ENCODE peak calls at places on chromosome 1, in seven cellular contexts. X, P, H, B, F, M and N are unnamed samples.

GRCh38 chr1:168903237-168903830 is 174.3 kb upstream of the DPT start:
- DNase-seq in B (no peak), M (no peak), F (no peak), X (no peak), H (no peak), P (no peak), N (no peak)

GRCh38 chr1:41633764-41634163 is 149.3 kb upstream of the EDN2 start:
- DNase-seq in X (no peak), H (no peak), F (no peak), B (no peak), P (no peak), M (no peak), N (no peak)

GRCh38 chr1:115530407-115530806 is 111.4 kb upstream of the VANGL1 start:
- DNase-seq in P (no peak), H (peak; percentile 37), F (no peak), X (no peak), M (no peak), B (no peak), N (peak; percentile 17)

GRCh38 chr1:177824508-177824982 is 145.3 kb downstream of the SEC16B start:
- DNase-seq in H (no peak), B (no peak), M (no peak), F (no peak), X (no peak), P (no peak), N (no peak)

GRCh38 chr1:172971241-172971640 is 79.5 kb downstream of the TNFSF18 start:
- DNase-seq in M (no peak), P (peak; percentile 33), X (no peak), H (no peak), F (no peak), B (no peak), N (no peak)

GRCh38 chr1:211951856-211952255 is 83.5 kb downstream of the INTS7 start:
- DNase-seq in P (no peak), M (no peak), F (no peak), B (no peak), X (peak; percentile 7), H (peak; percentile 36), N (no peak)

GRCh38 chr1:56123421-56123820 is 455.9 kb downstream of the PLPP3 start:
- DNase-seq in X (no peak), F (no peak), H (peak; percentile 82), P (no peak), B (no peak), M (no peak), N (no peak)

GRCh38 chr1:66403031-66403731 is 130.8 kb upstream of the SGIP1 start:
- DNase-seq in H (no peak), F (no peak), M (no peak), P (no peak), X (no peak), B (no peak), N (no peak)

GRCh38 chr1:201714542-201715276 is 114.2 kb upstream of the IPO9 start:
- DNase-seq in H (peak; percentile 99), F (peak; percentile 91), B (peak; percentile 71), X (peak; percentile 95), P (peak; percentile 57), M (no peak), N (no peak)
- H3K4me3 ChIP-seq in H (no peak overlapping the region), F (no peak overlapping the region), B (no peak overlapping the region), X (no peak overlapping the region), P (no peak overlapping the region), M (no peak overlapping the region), N (no peak overlapping the region)

DNA sequence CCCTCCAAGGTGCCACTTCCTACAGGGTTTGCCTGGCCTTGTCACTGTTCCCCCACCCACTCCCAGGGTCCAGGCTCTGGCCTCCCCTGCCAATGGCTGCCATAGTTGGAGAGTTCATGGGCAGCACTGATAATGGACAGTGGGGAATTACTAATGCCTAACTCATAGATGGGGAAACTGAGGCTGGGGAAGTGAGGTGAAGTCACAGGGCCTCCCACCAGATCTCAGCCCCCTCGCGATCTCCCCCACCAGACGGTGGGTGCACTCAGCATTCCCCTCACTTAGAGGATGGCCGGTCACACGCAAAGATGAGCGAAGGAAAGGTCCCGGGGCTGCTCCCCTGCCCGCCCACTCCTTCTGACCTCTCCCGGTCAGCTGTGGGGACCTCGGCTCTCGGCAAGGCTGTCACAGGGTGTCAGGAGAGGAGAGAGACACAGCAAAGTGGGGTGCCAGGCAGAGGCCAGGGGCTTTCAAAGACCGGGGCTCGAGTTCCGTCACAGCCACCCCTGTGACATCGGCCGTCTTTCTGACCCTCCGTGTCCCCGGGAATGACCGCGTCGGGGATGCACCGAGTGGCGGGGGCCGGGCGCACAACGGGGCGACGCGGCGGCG is 230.0 kb upstream of the TMEM51 start:
- DNase-seq in M (no peak), P (no peak), H (no peak), F (no peak), B (no peak), X (no peak), N (no peak)
- H3K4me3 ChIP-seq in M (peak overlapping the region; percentile 53), P (peak overlapping the region; percentile 52), H (peak overlapping the region; percentile 57), F (no peak overlapping the region), B (peak overlapping the region; percentile 17), X (peak overlapping the region; percentile 68), N (peak overlapping the region; percentile 28)

DNA sequence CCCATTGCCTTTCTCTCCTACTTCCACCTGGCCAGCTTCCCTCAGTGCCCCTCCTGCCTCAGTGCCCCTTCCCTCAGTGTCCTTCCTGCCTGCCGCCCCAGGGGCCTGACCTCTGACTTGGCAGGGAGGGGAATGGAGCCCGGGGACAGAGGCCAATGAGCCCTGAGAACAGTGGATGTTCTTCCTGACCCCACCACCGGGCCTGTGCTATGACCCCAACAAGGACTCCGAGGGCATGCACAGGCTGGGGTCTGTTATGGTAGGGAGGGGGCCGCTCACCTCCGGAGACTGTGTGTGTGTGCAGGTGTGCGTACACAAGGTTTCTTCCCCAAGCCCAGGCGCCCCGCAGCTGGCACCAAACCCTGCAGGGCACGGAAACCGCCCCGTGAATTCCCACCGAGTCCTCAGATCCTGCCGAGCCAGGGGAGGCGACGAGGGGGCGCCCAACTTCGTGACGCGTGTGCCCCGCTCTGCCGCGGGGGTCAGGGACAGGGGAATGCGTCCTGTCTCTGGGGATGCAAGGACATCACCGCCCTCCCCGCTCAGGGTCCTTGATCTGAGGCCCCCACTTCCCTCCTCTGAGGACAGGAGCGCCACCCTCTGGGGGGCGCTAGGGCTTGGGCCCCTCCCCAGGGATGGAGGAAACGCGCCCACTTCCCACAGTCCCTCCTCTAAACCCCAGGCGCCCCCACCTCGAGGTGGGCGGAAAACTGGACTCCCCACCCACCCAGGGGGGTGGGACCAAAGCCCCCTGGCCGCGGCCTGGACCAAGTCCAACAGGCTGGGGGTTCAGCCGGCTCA is 725 bp downstream of the RAP1GAP start:
- DNase-seq in F (no peak), H (no peak), B (no peak), M (no peak), P (no peak), X (no peak), N (no peak)
- H3K4me3 ChIP-seq in F (peak overlapping the region; percentile 47), H (no peak overlapping the region), B (peak overlapping the region; percentile 28), M (peak overlapping the region; percentile 37), P (peak overlapping the region; percentile 60), X (peak overlapping the region; percentile 36), N (peak overlapping the region; percentile 15)

DNA sequence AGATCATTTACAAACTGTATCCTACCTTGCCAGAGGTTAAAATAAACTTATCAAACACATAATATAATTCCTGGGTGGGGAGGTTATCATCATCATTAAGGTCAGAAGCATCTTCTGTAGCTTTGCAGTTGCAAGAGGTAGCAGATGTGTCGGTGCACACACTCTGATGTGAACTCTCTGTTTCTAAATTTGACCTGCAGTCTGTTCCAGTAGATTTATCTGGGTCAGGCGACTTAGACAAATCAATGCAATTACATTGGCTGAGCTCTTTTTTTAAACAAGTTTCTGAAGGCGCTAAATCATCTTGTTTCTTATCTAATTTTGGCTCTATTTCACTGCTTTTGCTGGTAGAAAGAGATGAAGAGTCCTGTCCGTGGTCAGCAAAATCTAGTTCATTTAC is 70.4 kb downstream of the PRPF38A start:
- DNase-seq in M (no peak), X (no peak), H (no peak), B (no peak), P (no peak), F (no peak), N (no peak)
- H3K4me3 ChIP-seq in M (no peak overlapping the region), X (no peak overlapping the region), H (no peak overlapping the region), B (no peak overlapping the region), P (no peak overlapping the region), F (no peak overlapping the region), N (no peak overlapping the region)

GRCh38 chr1:27601321-27601770 is 2.6 kb downstream of the AHDC1 start:
- DNase-seq in B (no peak), F (no peak), H (no peak), M (no peak), P (no peak), X (no peak), N (no peak)
- H3K4me3 ChIP-seq in B (peak overlapping the region; percentile 95), F (peak overlapping the region; percentile 99), H (peak overlapping the region; percentile 85), M (peak overlapping the region; percentile 84), P (no peak overlapping the region), X (peak overlapping the region; percentile 88), N (peak overlapping the region; percentile 80)

DNA sequence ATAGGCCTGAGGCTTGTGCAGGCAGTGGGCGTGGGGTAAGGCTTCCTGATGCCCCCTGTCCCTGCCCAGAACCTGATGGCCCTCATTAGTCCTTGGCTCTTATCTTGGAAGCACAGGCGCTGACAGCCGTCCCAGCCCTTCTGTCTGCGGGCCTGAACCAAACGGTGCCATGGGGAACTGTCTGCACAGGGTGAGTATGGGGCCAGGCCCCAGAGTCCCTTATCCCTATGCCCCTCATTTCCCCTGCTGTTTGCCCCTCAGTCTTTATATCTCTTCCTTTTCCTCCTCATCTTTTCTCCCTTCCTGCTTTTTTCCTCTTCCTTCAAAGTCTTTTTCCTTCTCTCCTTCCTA is at the start of gene ACKR1:
- DNase-seq in F (no peak), M (no peak), B (no peak), P (no peak), H (no peak), X (no peak), N (no peak)
- H3K4me3 ChIP-seq in F (peak within 1 kb of the TSS; percentile 22), M (no peak within 1 kb of the TSS), B (no peak within 1 kb of the TSS), P (no peak within 1 kb of the TSS), H (no peak within 1 kb of the TSS), X (no peak within 1 kb of the TSS), N (no peak within 1 kb of the TSS)

GRCh38 chr1:2198571-2198970 is 4.0 kb upstream of the FAAP20 start:
- DNase-seq in M (no peak), P (no peak), B (peak; percentile 69), X (no peak), F (no peak), H (no peak), N (peak; percentile 26)
- H3K4me3 ChIP-seq in M (no peak overlapping the region), P (no peak overlapping the region), B (no peak overlapping the region), X (no peak overlapping the region), F (peak overlapping the region; percentile 70), H (no peak overlapping the region), N (no peak overlapping the region)